ENCODE peak calls at places on chromosomes 16 and 17, in eight cellular contexts. G is M059J, P is hypothalamus, M is iris pigment epithelial cell, B is cerebellar nuclear complex, F is GM12865, N is psoas muscle, U is tibial artery. Q is an unnamed sample.

GRCh38 chr17:43338886-43339516 is 59.8 kb upstream of the ARL4D start:
- DNase-seq in F (peak), G (peak), U (peak), N (peak), B (peak), M (peak), P (no peak), Q (peak)

GRCh38 chr16:69509125-69509524 is 56.6 kb upstream of the NFAT5 start:
- DNase-seq in U (no peak), M (no peak), N (no peak), G (no peak), P (no peak), B (no peak), F (no peak), Q (no peak)

GRCh38 chr17:1766382-1767135 is 4.7 kb downstream of the SERPINF1 start:
- DNase-seq in G (no peak), U (peak), F (no peak), M (no peak), B (no peak), P (no peak), N (no peak), Q (no peak)

GRCh38 chr17:68196394-68197090 is 51.3 kb upstream of the AMZ2 start:
- DNase-seq in P (no peak), N (no peak), B (no peak), U (no peak), G (no peak), M (no peak), F (no peak), Q (no peak)

GRCh38 chr16:16092925-16093624 is 130.2 kb downstream of the ABCC6 start:
- DNase-seq in N (no peak), M (peak), P (no peak), B (no peak), F (no peak), G (no peak), U (no peak), Q (no peak)

GRCh38 chr17:48457080-48457836 is 27.2 kb upstream of the SKAP1 start:
- DNase-seq in N (peak), M (peak), P (no peak), U (peak), B (no peak), G (peak), F (peak), Q (peak)

GRCh38 chr16:997440-998051 is 16.0 kb downstream of the SOX8 start:
- DNase-seq in G (peak), F (no peak), M (peak), B (no peak), U (peak), N (no peak), P (no peak), Q (no peak)

GRCh38 chr17:70763018-70763417 is 593.7 kb downstream of the KCNJ2 start:
- DNase-seq in N (no peak), U (no peak), F (no peak), B (no peak), G (no peak), P (no peak), M (no peak), Q (no peak)

GRCh38 chr17:1713878-1714487 is 3.8 kb upstream of the TLCD2 start:
- DNase-seq in U (no peak), F (no peak), G (peak), N (no peak), B (no peak), M (no peak), P (no peak), Q (peak)

GRCh38 chr16:1762196-1762878 is 9.0 kb downstream of the NME3 start:
- DNase-seq in B (no peak), U (no peak), M (no peak), P (no peak), G (no peak), F (no peak), N (no peak), Q (no peak)

GRCh38 chr17:70119961-70120360 is 44.9 kb downstream of the KCNJ16 start:
- DNase-seq in M (no peak), F (no peak), U (no peak), G (peak), P (no peak), N (no peak), B (no peak), Q (peak)

GRCh38 chr16:14509675-14510132 is 120.4 kb downstream of the PARN start:
- DNase-seq in G (no peak), U (no peak), F (no peak), P (no peak), M (peak), N (no peak), B (no peak), Q (no peak)

Q was measured in RPMI7951.